ENCODE peak calls at places on chromosomes 16 and 17, in eight cellular contexts. One of them, this sample, is unnamed.

GRCh38 chr17:17348872-17349723 is 45.9 kb downstream of the NT5M start:
- DNase-seq in transverse colon: no peak
- DNase-seq in H1: no peak
- DNase-seq in HCT116: no peak
- DNase-seq in prostate gland: no peak
- DNase-seq in stomach: no peak
- DNase-seq in breast epithelium: peak; percentile 39
- DNase-seq in GM23338: no peak
- DNase-seq in this sample: no peak

GRCh38 chr16:75062944-75063444 is 53.6 kb downstream of the LDHD start:
- DNase-seq in transverse colon: no peak
- DNase-seq in H1: no peak
- DNase-seq in HCT116: no peak
- DNase-seq in prostate gland: no peak
- DNase-seq in stomach: no peak
- DNase-seq in breast epithelium: no peak
- DNase-seq in GM23338: no peak
- DNase-seq in this sample: no peak

GRCh38 chr17:64682261-64683181 is 20.4 kb upstream of the SMURF2 start:
- DNase-seq in transverse colon: no peak
- DNase-seq in H1: no peak
- DNase-seq in HCT116: no peak
- DNase-seq in prostate gland: no peak
- DNase-seq in stomach: no peak
- DNase-seq in breast epithelium: no peak
- DNase-seq in GM23338: no peak
- DNase-seq in this sample: no peak

GRCh38 chr17:51653902-51654301 is 393.6 kb downstream of the UTP18 start:
- DNase-seq in transverse colon: no peak
- DNase-seq in H1: no peak
- DNase-seq in HCT116: no peak
- DNase-seq in prostate gland: no peak
- DNase-seq in stomach: no peak
- DNase-seq in breast epithelium: no peak
- DNase-seq in GM23338: peak; percentile 59
- DNase-seq in this sample: no peak

GRCh38 chr17:49861150-49861884 is 13.4 kb upstream of the TAC4 start:
- DNase-seq in transverse colon: peak; percentile 25
- DNase-seq in H1: no peak
- DNase-seq in HCT116: no peak
- DNase-seq in prostate gland: peak; percentile 33
- DNase-seq in stomach: no peak
- DNase-seq in breast epithelium: no peak
- DNase-seq in GM23338: peak; percentile 68
- DNase-seq in this sample: peak; percentile 21

GRCh38 chr17:67293251-67294203 is 48.5 kb upstream of the HELZ start:
- DNase-seq in transverse colon: peak; percentile 74
- DNase-seq in H1: peak; percentile 57
- DNase-seq in HCT116: peak; percentile 69
- DNase-seq in prostate gland: peak; percentile 43
- DNase-seq in stomach: peak; percentile 75
- DNase-seq in breast epithelium: peak; percentile 54
- DNase-seq in GM23338: peak; percentile 92
- DNase-seq in this sample: peak; percentile 59

GRCh38 chr17:45257115-45257514 is 4.8 kb downstream of the SPATA32 start:
- DNase-seq in transverse colon: no peak
- DNase-seq in H1: no peak
- DNase-seq in HCT116: no peak
- DNase-seq in prostate gland: no peak
- DNase-seq in stomach: no peak
- DNase-seq in breast epithelium: no peak
- DNase-seq in GM23338: no peak
- DNase-seq in this sample: no peak

GRCh38 chr16:89020925-89021595 is 44.1 kb upstream of the CBFA2T3 start:
- DNase-seq in transverse colon: no peak
- DNase-seq in H1: no peak
- DNase-seq in HCT116: no peak
- DNase-seq in prostate gland: no peak
- DNase-seq in stomach: no peak
- DNase-seq in breast epithelium: no peak
- DNase-seq in GM23338: no peak
- DNase-seq in this sample: no peak

GRCh38 chr16:88299751-88300462 is 82.9 kb upstream of the ZNF469 start:
- DNase-seq in transverse colon: no peak
- DNase-seq in H1: no peak
- DNase-seq in HCT116: no peak
- DNase-seq in prostate gland: no peak
- DNase-seq in stomach: no peak
- DNase-seq in breast epithelium: no peak
- DNase-seq in GM23338: no peak
- DNase-seq in this sample: no peak

GRCh38 chr16:59859606-59860402 is 1125.7 kb upstream of the GOT2 start:
- DNase-seq in transverse colon: no peak
- DNase-seq in H1: no peak
- DNase-seq in HCT116: no peak
- DNase-seq in prostate gland: no peak
- DNase-seq in stomach: no peak
- DNase-seq in breast epithelium: no peak
- DNase-seq in GM23338: no peak
- DNase-seq in this sample: no peak

GRCh38 chr16:84665843-84666242 is 17.5 kb downstream of the KLHL36 start:
- DNase-seq in transverse colon: no peak
- DNase-seq in H1: no peak
- DNase-seq in HCT116: no peak
- DNase-seq in prostate gland: no peak
- DNase-seq in stomach: no peak
- DNase-seq in breast epithelium: no peak
- DNase-seq in GM23338: no peak
- DNase-seq in this sample: no peak

GRCh38 chr17:38925263-38925995 is at the start of gene LASP1NB:
- DNase-seq in transverse colon: no peak
- DNase-seq in H1: no peak
- DNase-seq in HCT116: no peak
- DNase-seq in prostate gland: no peak
- DNase-seq in stomach: peak; percentile 25
- DNase-seq in breast epithelium: no peak
- DNase-seq in GM23338: peak; percentile 85
- DNase-seq in this sample: no peak

GRCh38 chr16:88783391-88784073 is 1.5 kb downstream of the PIEZO1 start:
- DNase-seq in transverse colon: no peak
- DNase-seq in H1: no peak
- DNase-seq in HCT116: no peak
- DNase-seq in prostate gland: peak; percentile 65
- DNase-seq in stomach: peak; percentile 54
- DNase-seq in breast epithelium: no peak
- DNase-seq in GM23338: no peak
- DNase-seq in this sample: no peak

GRCh38 chr16:7316266-7316888 is 16.3 kb upstream of the RBFOX1 start:
- DNase-seq in transverse colon: no peak
- DNase-seq in H1: no peak
- DNase-seq in HCT116: no peak
- DNase-seq in prostate gland: no peak
- DNase-seq in stomach: no peak
- DNase-seq in breast epithelium: no peak
- DNase-seq in GM23338: no peak
- DNase-seq in this sample: no peak

GRCh38 chr17:2402517-2402916 is 1.7 kb upstream of the MNT start:
- DNase-seq in transverse colon: no peak
- DNase-seq in H1: no peak
- DNase-seq in HCT116: no peak
- DNase-seq in prostate gland: no peak
- DNase-seq in stomach: no peak
- DNase-seq in breast epithelium: no peak
- DNase-seq in GM23338: no peak
- DNase-seq in this sample: no peak

GRCh38 chr17:16044484-16044883 is 44.9 kb downstream of the TTC19 start:
- DNase-seq in transverse colon: no peak
- DNase-seq in H1: no peak
- DNase-seq in HCT116: no peak
- DNase-seq in prostate gland: no peak
- DNase-seq in stomach: no peak
- DNase-seq in breast epithelium: no peak
- DNase-seq in GM23338: peak; percentile 41
- DNase-seq in this sample: no peak

GRCh38 chr16:56351481-56351880 is 73.9 kb downstream of the AMFR start:
- DNase-seq in transverse colon: no peak
- DNase-seq in H1: no peak
- DNase-seq in HCT116: no peak
- DNase-seq in prostate gland: no peak
- DNase-seq in stomach: no peak
- DNase-seq in breast epithelium: no peak
- DNase-seq in GM23338: no peak
- DNase-seq in this sample: no peak

GRCh38 chr17:4394208-4395110 is 28.0 kb upstream of the UBE2G1 start:
- DNase-seq in transverse colon: no peak
- DNase-seq in H1: no peak
- DNase-seq in HCT116: no peak
- DNase-seq in prostate gland: peak; percentile 45
- DNase-seq in stomach: no peak
- DNase-seq in breast epithelium: no peak
- DNase-seq in GM23338: no peak
- DNase-seq in this sample: no peak

GRCh38 chr16:17358846-17359245 is 111.9 kb downstream of the XYLT1 start:
- DNase-seq in transverse colon: no peak
- DNase-seq in H1: no peak
- DNase-seq in HCT116: no peak
- DNase-seq in prostate gland: no peak
- DNase-seq in stomach: no peak
- DNase-seq in breast epithelium: no peak
- DNase-seq in GM23338: no peak
- DNase-seq in this sample: no peak

GRCh38 chr17:29149431-29150064 is 30.6 kb downstream of the MYO18A start:
- DNase-seq in transverse colon: peak; percentile 33
- DNase-seq in H1: no peak
- DNase-seq in HCT116: no peak
- DNase-seq in prostate gland: peak; percentile 48
- DNase-seq in stomach: no peak
- DNase-seq in breast epithelium: no peak
- DNase-seq in GM23338: no peak
- DNase-seq in this sample: no peak

DNA sequence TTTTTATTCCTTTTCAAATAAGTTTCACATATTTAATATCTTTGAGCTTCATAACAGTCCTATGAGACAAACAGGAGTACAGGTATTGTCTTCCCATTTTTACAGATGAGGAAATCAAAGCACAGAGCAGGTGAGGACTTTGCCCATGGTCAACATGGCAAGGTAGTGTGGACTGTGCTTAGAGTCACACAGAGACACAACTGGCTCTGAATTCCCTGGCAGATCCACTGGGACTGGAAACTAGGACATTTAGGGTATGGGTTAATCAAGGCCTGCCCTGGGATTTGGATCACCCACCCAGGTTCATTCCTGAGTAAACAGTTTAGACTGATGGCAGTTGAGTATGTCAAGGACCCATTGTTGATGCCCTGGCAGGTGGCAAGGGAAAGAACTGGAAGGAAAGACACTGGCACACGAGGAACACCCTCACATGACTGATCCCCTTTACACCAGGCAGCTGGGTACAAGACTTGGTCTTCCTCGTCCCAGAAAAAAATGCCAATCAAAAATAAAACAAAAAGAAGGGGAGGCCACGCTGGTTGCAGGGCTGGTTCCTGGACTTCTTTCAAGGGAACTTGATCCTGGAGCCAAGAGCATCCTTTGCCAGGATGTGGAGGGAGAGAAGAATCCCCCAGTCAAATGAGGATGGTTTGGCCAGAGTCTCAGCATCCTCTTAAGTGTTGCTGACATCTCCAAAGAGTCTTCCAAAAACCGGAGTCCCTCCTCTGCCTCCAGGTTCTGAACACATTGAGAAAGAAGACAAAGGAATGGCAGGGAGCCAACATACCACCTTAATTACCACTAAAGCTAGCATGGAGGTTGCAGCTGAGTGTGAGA is 34.9 kb downstream of the CHD9 start:
- DNase-seq in transverse colon: no peak
- DNase-seq in H1: no peak
- DNase-seq in HCT116: no peak
- DNase-seq in prostate gland: peak; percentile 35
- DNase-seq in stomach: no peak
- DNase-seq in breast epithelium: no peak
- DNase-seq in GM23338: peak; percentile 59
- DNase-seq in this sample: no peak
- TF ChIP-seq POLR2AphosphoS5 in transverse colon: no peak
- TF ChIP-seq POLR2AphosphoS5 in H1: no peak
- TF ChIP-seq POLR2AphosphoS5 in HCT116: no peak
- TF ChIP-seq POLR2AphosphoS5 in prostate gland: no peak
- TF ChIP-seq POLR2AphosphoS5 in stomach: no peak
- TF ChIP-seq POLR2AphosphoS5 in breast epithelium: no peak
- TF ChIP-seq POLR2AphosphoS5 in GM23338: no peak
- TF ChIP-seq POLR2AphosphoS5 in this sample: no peak

GRCh38 chr17:75404739-75405364 is 626 bp downstream of the GRB2 start:
- DNase-seq in transverse colon: peak; percentile 53
- DNase-seq in H1: no peak
- DNase-seq in HCT116: no peak
- DNase-seq in prostate gland: no peak
- DNase-seq in stomach: peak; percentile 42
- DNase-seq in breast epithelium: peak; percentile 55
- DNase-seq in GM23338: peak; percentile 57
- DNase-seq in this sample: peak; percentile 51
- H3K27ac ChIP-seq in transverse colon: peak overlapping the region; percentile 97
- H3K27ac ChIP-seq in H1: no peak overlapping the region
- H3K27ac ChIP-seq in HCT116: peak overlapping the region; percentile 87
- H3K27ac ChIP-seq in prostate gland: peak overlapping the region; percentile 76
- H3K27ac ChIP-seq in stomach: peak overlapping the region; percentile 96
- H3K27ac ChIP-seq in breast epithelium: peak overlapping the region; percentile 91
- H3K27ac ChIP-seq in GM23338: no peak overlapping the region
- H3K27ac ChIP-seq in this sample: peak overlapping the region; percentile 98

GRCh38 chr16:26261621-26262020 is 569.9 kb downstream of the HS3ST4 start:
- DNase-seq in transverse colon: no peak
- DNase-seq in H1: no peak
- DNase-seq in HCT116: no peak
- DNase-seq in prostate gland: no peak
- DNase-seq in stomach: no peak
- DNase-seq in breast epithelium: no peak
- DNase-seq in GM23338: no peak
- DNase-seq in this sample: no peak

DNA sequence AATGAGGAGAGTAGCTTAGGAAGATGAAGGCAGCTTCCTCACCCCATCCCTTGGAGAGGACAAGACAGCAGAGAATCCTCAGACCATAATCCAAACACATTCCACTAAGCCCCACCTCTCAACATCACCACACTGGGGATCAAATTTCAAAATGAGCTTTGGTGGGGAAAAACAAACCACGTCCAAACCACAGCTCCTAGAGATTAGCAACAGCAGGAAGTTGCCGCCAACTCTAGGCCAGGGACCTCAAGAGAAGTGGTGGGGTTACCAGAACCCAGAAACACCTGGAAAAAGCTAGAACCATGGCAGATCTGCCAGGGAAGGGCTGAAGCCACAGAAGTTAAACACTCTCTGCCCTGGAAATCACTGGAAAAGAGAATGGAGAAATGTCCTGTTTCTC is 571.6 kb downstream of the HS3ST4 start:
- DNase-seq in transverse colon: no peak
- DNase-seq in H1: no peak
- DNase-seq in HCT116: no peak
- DNase-seq in prostate gland: no peak
- DNase-seq in stomach: no peak
- DNase-seq in breast epithelium: no peak
- DNase-seq in GM23338: no peak
- DNase-seq in this sample: no peak
- TF ChIP-seq POLR2AphosphoS5 in transverse colon: no peak
- TF ChIP-seq POLR2AphosphoS5 in H1: no peak
- TF ChIP-seq POLR2AphosphoS5 in HCT116: no peak
- TF ChIP-seq POLR2AphosphoS5 in prostate gland: no peak
- TF ChIP-seq POLR2AphosphoS5 in stomach: no peak
- TF ChIP-seq POLR2AphosphoS5 in breast epithelium: no peak
- TF ChIP-seq POLR2AphosphoS5 in GM23338: no peak
- TF ChIP-seq POLR2AphosphoS5 in this sample: no peak

GRCh38 chr17:57110152-57110542 is 25.1 kb downstream of the AKAP1 start:
- DNase-seq in transverse colon: no peak
- DNase-seq in H1: no peak
- DNase-seq in HCT116: no peak
- DNase-seq in prostate gland: no peak
- DNase-seq in stomach: no peak
- DNase-seq in breast epithelium: no peak
- DNase-seq in GM23338: peak; percentile 31
- DNase-seq in this sample: no peak
- H3K27ac ChIP-seq in transverse colon: peak overlapping the region; percentile 87
- H3K27ac ChIP-seq in H1: no peak overlapping the region
- H3K27ac ChIP-seq in HCT116: no peak overlapping the region
- H3K27ac ChIP-seq in prostate gland: peak overlapping the region; percentile 70
- H3K27ac ChIP-seq in stomach: peak overlapping the region; percentile 81
- H3K27ac ChIP-seq in breast epithelium: peak overlapping the region; percentile 78
- H3K27ac ChIP-seq in GM23338: no peak overlapping the region
- H3K27ac ChIP-seq in this sample: no peak overlapping the region